ENCODE peak calls at places on chromosomes 5 and 9, in seven cellular contexts. One of them, this sample, is unnamed. For H3K4me1, the result is how much of the 10 kb centered on the place peaks cover.

GRCh38 chr5:132190161-132190817 is 37.4 kb downstream of the P4HA2 start:
- DNase-seq in tibial artery: no peak
- DNase-seq in tibial nerve: no peak
- DNase-seq in IMR-90: peak
- DNase-seq in H1: no peak
- DNase-seq in hepatocyte: peak
- DNase-seq in upper lobe of left lung: no peak
- DNase-seq in this sample: no peak

GRCh38 chr5:10699987-10700386 is 61.0 kb downstream of the DAP start:
- DNase-seq in tibial artery: no peak
- DNase-seq in tibial nerve: no peak
- DNase-seq in IMR-90: no peak
- DNase-seq in H1: no peak
- DNase-seq in hepatocyte: no peak
- DNase-seq in upper lobe of left lung: no peak
- DNase-seq in this sample: no peak

GRCh38 chr9:135209852-135210251 is 122.4 kb downstream of the OLFM1 start:
- DNase-seq in tibial artery: no peak
- DNase-seq in tibial nerve: no peak
- DNase-seq in IMR-90: peak
- DNase-seq in H1: no peak
- DNase-seq in hepatocyte: no peak
- DNase-seq in upper lobe of left lung: no peak
- DNase-seq in this sample: no peak

GRCh38 chr5:137815202-137815990 is 52.3 kb upstream of the MYOT start:
- DNase-seq in tibial artery: no peak
- DNase-seq in tibial nerve: no peak
- DNase-seq in IMR-90: no peak
- DNase-seq in H1: no peak
- DNase-seq in hepatocyte: no peak
- DNase-seq in upper lobe of left lung: no peak
- DNase-seq in this sample: no peak

GRCh38 chr5:144048254-144048856 is 122.1 kb downstream of the YIPF5 start:
- DNase-seq in tibial artery: no peak
- DNase-seq in tibial nerve: no peak
- DNase-seq in IMR-90: no peak
- DNase-seq in H1: no peak
- DNase-seq in hepatocyte: no peak
- DNase-seq in upper lobe of left lung: no peak
- DNase-seq in this sample: no peak

GRCh38 chr5:177087707-177088005 is 941 bp downstream of the FGFR4 start:
- DNase-seq in tibial artery: no peak
- DNase-seq in tibial nerve: no peak
- DNase-seq in IMR-90: no peak
- DNase-seq in H1: no peak
- DNase-seq in hepatocyte: no peak
- DNase-seq in upper lobe of left lung: no peak
- DNase-seq in this sample: no peak

GRCh38 chr9:15469862-15470261 is 40.9 kb downstream of the PSIP1 start:
- DNase-seq in tibial artery: no peak
- DNase-seq in tibial nerve: no peak
- DNase-seq in IMR-90: peak
- DNase-seq in H1: no peak
- DNase-seq in hepatocyte: no peak
- DNase-seq in upper lobe of left lung: no peak
- DNase-seq in this sample: no peak

GRCh38 chr5:158351485-158352140 is 492.7 kb upstream of the CLINT1 start:
- DNase-seq in tibial artery: no peak
- DNase-seq in tibial nerve: no peak
- DNase-seq in IMR-90: no peak
- DNase-seq in H1: no peak
- DNase-seq in hepatocyte: no peak
- DNase-seq in upper lobe of left lung: no peak
- DNase-seq in this sample: no peak

GRCh38 chr5:157955541-157956172 is 96.7 kb upstream of the CLINT1 start:
- DNase-seq in tibial artery: no peak
- DNase-seq in tibial nerve: no peak
- DNase-seq in IMR-90: no peak
- DNase-seq in H1: no peak
- DNase-seq in hepatocyte: no peak
- DNase-seq in upper lobe of left lung: no peak
- DNase-seq in this sample: no peak

GRCh38 chr9:93346240-93347112 is 105.0 kb upstream of the FAM120A start:
- DNase-seq in tibial artery: no peak
- DNase-seq in tibial nerve: no peak
- DNase-seq in IMR-90: no peak
- DNase-seq in H1: peak
- DNase-seq in hepatocyte: peak
- DNase-seq in upper lobe of left lung: no peak
- DNase-seq in this sample: no peak

GRCh38 chr5:161614342-161614741 is 67.8 kb upstream of the GABRB2 start:
- DNase-seq in tibial artery: no peak
- DNase-seq in tibial nerve: no peak
- DNase-seq in IMR-90: no peak
- DNase-seq in H1: no peak
- DNase-seq in hepatocyte: no peak
- DNase-seq in upper lobe of left lung: no peak
- DNase-seq in this sample: no peak

GRCh38 chr5:54362434-54362833 is 52.1 kb upstream of the ARL15 start:
- DNase-seq in tibial artery: no peak
- DNase-seq in tibial nerve: no peak
- DNase-seq in IMR-90: peak
- DNase-seq in H1: no peak
- DNase-seq in hepatocyte: no peak
- DNase-seq in upper lobe of left lung: no peak
- DNase-seq in this sample: no peak
- H3K4me1 ChIP-seq in tibial artery: under half
- H3K4me1 ChIP-seq in tibial nerve: under half
- H3K4me1 ChIP-seq in IMR-90: under half
- H3K4me1 ChIP-seq in H1: under half
- H3K4me1 ChIP-seq in hepatocyte: under half
- H3K4me1 ChIP-seq in upper lobe of left lung: under half
- H3K4me1 ChIP-seq in this sample: under half

DNA sequence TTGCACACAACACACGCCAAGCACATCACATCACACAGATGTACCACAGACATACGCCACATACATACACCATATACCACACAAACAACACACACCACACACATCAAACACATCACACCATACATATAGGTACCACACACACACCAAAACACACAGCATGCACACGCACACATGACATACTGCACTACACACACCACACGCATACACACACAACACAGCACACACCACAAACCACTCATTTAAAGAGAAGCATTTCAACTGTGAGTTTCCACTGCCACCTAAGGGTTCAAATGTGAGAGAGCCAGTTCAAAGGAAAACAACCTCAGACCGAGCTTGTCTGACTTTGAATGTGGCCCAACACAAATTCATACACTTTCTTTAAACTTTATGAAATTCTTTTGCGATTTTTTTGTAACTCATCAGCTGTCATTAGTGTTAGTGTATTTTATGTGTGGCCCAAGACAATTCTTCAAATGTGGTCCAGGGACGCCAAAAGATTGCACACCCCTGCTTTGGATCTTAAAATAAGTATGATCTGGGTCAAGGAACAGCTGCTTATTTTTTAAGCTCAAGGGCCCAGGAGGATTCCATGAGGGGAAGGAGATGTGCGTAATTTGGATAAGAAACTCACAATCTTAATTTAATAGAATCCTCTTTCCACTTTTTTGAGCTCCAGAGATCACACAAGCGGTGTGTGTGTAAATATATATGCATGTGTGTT is 494.6 kb downstream of the GADD45G start:
- DNase-seq in tibial artery: no peak
- DNase-seq in tibial nerve: no peak
- DNase-seq in IMR-90: peak
- DNase-seq in H1: no peak
- DNase-seq in hepatocyte: peak
- DNase-seq in upper lobe of left lung: no peak
- DNase-seq in this sample: no peak
- TF ChIP-seq CTCF in tibial artery: peak
- TF ChIP-seq CTCF in tibial nerve: peak
- TF ChIP-seq CTCF in IMR-90: peak
- TF ChIP-seq CTCF in H1: peak
- TF ChIP-seq CTCF in hepatocyte: peak
- TF ChIP-seq CTCF in upper lobe of left lung: peak
- TF ChIP-seq CTCF in this sample: peak

GRCh38 chr5:98773464-98774191 is at the start of gene RGMB:
- DNase-seq in tibial artery: peak
- DNase-seq in tibial nerve: peak
- DNase-seq in IMR-90: peak
- DNase-seq in H1: peak
- DNase-seq in hepatocyte: peak
- DNase-seq in upper lobe of left lung: peak
- DNase-seq in this sample: peak

GRCh38 chr5:98777295-98777694 is 3.8 kb downstream of the RGMB start:
- DNase-seq in tibial artery: no peak
- DNase-seq in tibial nerve: no peak
- DNase-seq in IMR-90: no peak
- DNase-seq in H1: no peak
- DNase-seq in hepatocyte: no peak
- DNase-seq in upper lobe of left lung: no peak
- DNase-seq in this sample: no peak

GRCh38 chr5:98774192-98775046 is 956 bp downstream of the RGMB start:
- DNase-seq in tibial artery: peak
- DNase-seq in tibial nerve: no peak
- DNase-seq in IMR-90: peak
- DNase-seq in H1: peak
- DNase-seq in hepatocyte: peak
- DNase-seq in upper lobe of left lung: peak
- DNase-seq in this sample: peak

GRCh38 chr5:98775246-98775961 is 1.9 kb downstream of the RGMB start:
- DNase-seq in tibial artery: no peak
- DNase-seq in tibial nerve: no peak
- DNase-seq in IMR-90: no peak
- DNase-seq in H1: no peak
- DNase-seq in hepatocyte: no peak
- DNase-seq in upper lobe of left lung: no peak
- DNase-seq in this sample: no peak

GRCh38 chr5:98775962-98776687 is 2.7 kb downstream of the RGMB start:
- DNase-seq in tibial artery: no peak
- DNase-seq in tibial nerve: no peak
- DNase-seq in IMR-90: peak
- DNase-seq in H1: no peak
- DNase-seq in hepatocyte: no peak
- DNase-seq in upper lobe of left lung: no peak
- DNase-seq in this sample: no peak
- H3K4me1 ChIP-seq in tibial artery: under half
- H3K4me1 ChIP-seq in tibial nerve: half or more
- H3K4me1 ChIP-seq in IMR-90: under half
- H3K4me1 ChIP-seq in H1: under half
- H3K4me1 ChIP-seq in hepatocyte: under half
- H3K4me1 ChIP-seq in upper lobe of left lung: under half
- H3K4me1 ChIP-seq in this sample: half or more

GRCh38 chr5:39473156-39473779 is 48.5 kb upstream of the DAB2 start:
- DNase-seq in tibial artery: no peak
- DNase-seq in tibial nerve: no peak
- DNase-seq in IMR-90: peak
- DNase-seq in H1: no peak
- DNase-seq in hepatocyte: no peak
- DNase-seq in upper lobe of left lung: no peak
- DNase-seq in this sample: no peak

GRCh38 chr5:39479537-39479936 is 54.8 kb upstream of the DAB2 start:
- DNase-seq in tibial artery: no peak
- DNase-seq in tibial nerve: no peak
- DNase-seq in IMR-90: no peak
- DNase-seq in H1: no peak
- DNase-seq in hepatocyte: no peak
- DNase-seq in upper lobe of left lung: no peak
- DNase-seq in this sample: no peak

GRCh38 chr5:39478851-39479250 is 54.1 kb upstream of the DAB2 start:
- DNase-seq in tibial artery: no peak
- DNase-seq in tibial nerve: no peak
- DNase-seq in IMR-90: peak
- DNase-seq in H1: no peak
- DNase-seq in hepatocyte: no peak
- DNase-seq in upper lobe of left lung: no peak
- DNase-seq in this sample: no peak

GRCh38 chr5:39476466-39477215 is 51.9 kb upstream of the DAB2 start:
- DNase-seq in tibial artery: no peak
- DNase-seq in tibial nerve: no peak
- DNase-seq in IMR-90: peak
- DNase-seq in H1: no peak
- DNase-seq in hepatocyte: no peak
- DNase-seq in upper lobe of left lung: no peak
- DNase-seq in this sample: no peak

DNA sequence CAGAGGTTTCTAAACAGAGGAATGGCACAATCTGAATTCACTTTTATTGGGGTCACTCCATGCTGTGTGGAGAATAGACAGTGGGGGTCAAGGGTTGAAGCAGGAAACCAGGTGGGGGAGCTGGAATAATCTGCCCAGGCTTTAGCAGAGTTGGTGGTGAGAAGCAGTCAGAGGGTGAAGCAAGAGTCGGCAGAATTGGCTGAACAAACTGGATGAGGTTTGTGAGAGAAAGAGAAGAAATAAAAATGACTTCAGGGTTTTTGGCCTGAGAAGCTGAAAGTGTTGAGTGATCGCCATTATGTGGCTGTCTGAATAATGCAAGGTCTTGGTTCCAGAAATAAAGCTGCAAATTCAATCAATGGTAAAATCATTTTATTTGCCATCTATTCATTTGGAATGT is 50.3 kb upstream of the DAB2 start:
- DNase-seq in tibial artery: no peak
- DNase-seq in tibial nerve: no peak
- DNase-seq in IMR-90: no peak
- DNase-seq in H1: no peak
- DNase-seq in hepatocyte: no peak
- DNase-seq in upper lobe of left lung: no peak
- DNase-seq in this sample: no peak
- TF ChIP-seq CTCF in tibial artery: no peak
- TF ChIP-seq CTCF in tibial nerve: no peak
- TF ChIP-seq CTCF in IMR-90: no peak
- TF ChIP-seq CTCF in H1: no peak
- TF ChIP-seq CTCF in hepatocyte: no peak
- TF ChIP-seq CTCF in upper lobe of left lung: no peak
- TF ChIP-seq CTCF in this sample: no peak

GRCh38 chr5:116622375-116623075 is 47.9 kb upstream of the SEMA6A start:
- DNase-seq in tibial artery: no peak
- DNase-seq in tibial nerve: no peak
- DNase-seq in IMR-90: no peak
- DNase-seq in H1: no peak
- DNase-seq in hepatocyte: no peak
- DNase-seq in upper lobe of left lung: no peak
- DNase-seq in this sample: no peak

GRCh38 chr5:116626945-116627679 is 52.5 kb upstream of the SEMA6A start:
- DNase-seq in tibial artery: no peak
- DNase-seq in tibial nerve: no peak
- DNase-seq in IMR-90: no peak
- DNase-seq in H1: no peak
- DNase-seq in hepatocyte: no peak
- DNase-seq in upper lobe of left lung: no peak
- DNase-seq in this sample: no peak

GRCh38 chr5:116629168-116629567 is 54.5 kb upstream of the SEMA6A start:
- DNase-seq in tibial artery: no peak
- DNase-seq in tibial nerve: no peak
- DNase-seq in IMR-90: no peak
- DNase-seq in H1: no peak
- DNase-seq in hepatocyte: no peak
- DNase-seq in upper lobe of left lung: no peak
- DNase-seq in this sample: no peak

GRCh38 chr5:116621599-116621998 is 47.0 kb upstream of the SEMA6A start:
- DNase-seq in tibial artery: no peak
- DNase-seq in tibial nerve: no peak
- DNase-seq in IMR-90: no peak
- DNase-seq in H1: no peak
- DNase-seq in hepatocyte: no peak
- DNase-seq in upper lobe of left lung: no peak
- DNase-seq in this sample: no peak

GRCh38 chr5:116626272-116626723 is 51.7 kb upstream of the SEMA6A start:
- DNase-seq in tibial artery: peak
- DNase-seq in tibial nerve: peak
- DNase-seq in IMR-90: peak
- DNase-seq in H1: no peak
- DNase-seq in hepatocyte: peak
- DNase-seq in upper lobe of left lung: peak
- DNase-seq in this sample: peak
- H3K4me1 ChIP-seq in tibial artery: under half
- H3K4me1 ChIP-seq in tibial nerve: under half
- H3K4me1 ChIP-seq in IMR-90: under half
- H3K4me1 ChIP-seq in H1: under half
- H3K4me1 ChIP-seq in hepatocyte: under half
- H3K4me1 ChIP-seq in upper lobe of left lung: under half
- H3K4me1 ChIP-seq in this sample: under half

This sample was measured in left ventricle myocardium inferior.